ENCODE peak calls at places on chromosome 22, in six cellular contexts. One of them, this sample, is unnamed. For H3K36me3, the result is how much of the 10 kb centered on the place peaks cover.

GRCh38 chr22:37260939-37261338 is 16.9 kb upstream of the RAC2 start:
- DNase-seq in testis: peak
- DNase-seq in tibial nerve: no peak
- DNase-seq in CD8-positive, alpha-beta T cell: peak
- DNase-seq in heart right ventricle: peak
- DNase-seq in Peyer's patch: peak
- DNase-seq in this sample: peak

GRCh38 chr22:28973352-28973751 is 88.3 kb downstream of the C22orf31 start:
- DNase-seq in testis: no peak
- DNase-seq in tibial nerve: no peak
- DNase-seq in CD8-positive, alpha-beta T cell: no peak
- DNase-seq in heart right ventricle: no peak
- DNase-seq in Peyer's patch: no peak
- DNase-seq in this sample: no peak

GRCh38 chr22:31346733-31347250 is 646 bp upstream of the PATZ1 start:
- DNase-seq in testis: peak
- DNase-seq in tibial nerve: peak
- DNase-seq in CD8-positive, alpha-beta T cell: no peak
- DNase-seq in heart right ventricle: peak
- DNase-seq in Peyer's patch: peak
- DNase-seq in this sample: peak

GRCh38 chr22:31040542-31041398 is 40.3 kb upstream of the SMTN start:
- DNase-seq in testis: no peak
- DNase-seq in tibial nerve: no peak
- DNase-seq in CD8-positive, alpha-beta T cell: no peak
- DNase-seq in heart right ventricle: no peak
- DNase-seq in Peyer's patch: no peak
- DNase-seq in this sample: no peak

GRCh38 chr22:35400335-35400680 is 368 bp downstream of the MCM5 start:
- DNase-seq in testis: no peak
- DNase-seq in tibial nerve: no peak
- DNase-seq in CD8-positive, alpha-beta T cell: peak
- DNase-seq in heart right ventricle: no peak
- DNase-seq in Peyer's patch: peak
- DNase-seq in this sample: no peak

GRCh38 chr22:29202231-29203192 is 3.2 kb upstream of the EMID1 start:
- DNase-seq in testis: no peak
- DNase-seq in tibial nerve: peak
- DNase-seq in CD8-positive, alpha-beta T cell: peak
- DNase-seq in heart right ventricle: peak
- DNase-seq in Peyer's patch: peak
- DNase-seq in this sample: peak

GRCh38 chr22:22534604-22535415 is 14.7 kb upstream of the ZNF280A start:
- DNase-seq in testis: no peak
- DNase-seq in tibial nerve: no peak
- DNase-seq in CD8-positive, alpha-beta T cell: no peak
- DNase-seq in heart right ventricle: no peak
- DNase-seq in Peyer's patch: no peak
- DNase-seq in this sample: no peak

GRCh38 chr22:24205438-24206189 is 24.3 kb downstream of the SUSD2 start:
- DNase-seq in testis: no peak
- DNase-seq in tibial nerve: no peak
- DNase-seq in CD8-positive, alpha-beta T cell: no peak
- DNase-seq in heart right ventricle: no peak
- DNase-seq in Peyer's patch: no peak
- DNase-seq in this sample: no peak

GRCh38 chr22:41021655-41022454 is 70.5 kb upstream of the EP300 start:
- DNase-seq in testis: peak
- DNase-seq in tibial nerve: peak
- DNase-seq in CD8-positive, alpha-beta T cell: peak
- DNase-seq in heart right ventricle: peak
- DNase-seq in Peyer's patch: peak
- DNase-seq in this sample: peak

GRCh38 chr22:32880906-32881596 is 79.5 kb downstream of the TIMP3 start:
- DNase-seq in testis: peak
- DNase-seq in tibial nerve: no peak
- DNase-seq in CD8-positive, alpha-beta T cell: no peak
- DNase-seq in heart right ventricle: peak
- DNase-seq in Peyer's patch: no peak
- DNase-seq in this sample: peak

GRCh38 chr22:29830585-29830984 is 7.5 kb downstream of the ASCC2 start:
- DNase-seq in testis: no peak
- DNase-seq in tibial nerve: no peak
- DNase-seq in CD8-positive, alpha-beta T cell: no peak
- DNase-seq in heart right ventricle: peak
- DNase-seq in Peyer's patch: no peak
- DNase-seq in this sample: peak

GRCh38 chr22:39392341-39392948 is 7.1 kb upstream of the TAB1 start:
- DNase-seq in testis: no peak
- DNase-seq in tibial nerve: no peak
- DNase-seq in CD8-positive, alpha-beta T cell: no peak
- DNase-seq in heart right ventricle: no peak
- DNase-seq in Peyer's patch: no peak
- DNase-seq in this sample: no peak

GRCh38 chr22:50444663-50445062 is 30.2 kb downstream of the SBF1 start:
- DNase-seq in testis: peak
- DNase-seq in tibial nerve: no peak
- DNase-seq in CD8-positive, alpha-beta T cell: no peak
- DNase-seq in heart right ventricle: no peak
- DNase-seq in Peyer's patch: no peak
- DNase-seq in this sample: no peak

GRCh38 chr22:32411388-32411787 is 659 bp downstream of the RTCB start:
- DNase-seq in testis: no peak
- DNase-seq in tibial nerve: no peak
- DNase-seq in CD8-positive, alpha-beta T cell: peak
- DNase-seq in heart right ventricle: no peak
- DNase-seq in Peyer's patch: no peak
- DNase-seq in this sample: no peak

GRCh38 chr22:33529424-33530113 is 390.7 kb downstream of the LARGE1 start:
- DNase-seq in testis: no peak
- DNase-seq in tibial nerve: no peak
- DNase-seq in CD8-positive, alpha-beta T cell: no peak
- DNase-seq in heart right ventricle: peak
- DNase-seq in Peyer's patch: no peak
- DNase-seq in this sample: no peak

GRCh38 chr22:41524283-41524682 is 20.0 kb downstream of the POLR3H start:
- DNase-seq in testis: peak
- DNase-seq in tibial nerve: peak
- DNase-seq in CD8-positive, alpha-beta T cell: no peak
- DNase-seq in heart right ventricle: peak
- DNase-seq in Peyer's patch: peak
- DNase-seq in this sample: peak

GRCh38 chr22:34604312-34604711 is 461.6 kb upstream of the ISX start:
- DNase-seq in testis: no peak
- DNase-seq in tibial nerve: no peak
- DNase-seq in CD8-positive, alpha-beta T cell: no peak
- DNase-seq in heart right ventricle: no peak
- DNase-seq in Peyer's patch: no peak
- DNase-seq in this sample: no peak

GRCh38 chr22:26245001-26245400 is 75.7 kb downstream of the SEZ6L start:
- DNase-seq in testis: no peak
- DNase-seq in tibial nerve: no peak
- DNase-seq in CD8-positive, alpha-beta T cell: no peak
- DNase-seq in heart right ventricle: no peak
- DNase-seq in Peyer's patch: no peak
- DNase-seq in this sample: no peak

GRCh38 chr22:24140357-24140756 is 40.9 kb upstream of the SUSD2 start:
- DNase-seq in testis: no peak
- DNase-seq in tibial nerve: no peak
- DNase-seq in CD8-positive, alpha-beta T cell: no peak
- DNase-seq in heart right ventricle: no peak
- DNase-seq in Peyer's patch: no peak
- DNase-seq in this sample: no peak

GRCh38 chr22:44661070-44661469 is 40.9 kb upstream of the PRR5 start:
- DNase-seq in testis: no peak
- DNase-seq in tibial nerve: no peak
- DNase-seq in CD8-positive, alpha-beta T cell: no peak
- DNase-seq in heart right ventricle: no peak
- DNase-seq in Peyer's patch: no peak
- DNase-seq in this sample: no peak

GRCh38 chr22:39663751-39664150 is 93.2 kb downstream of the CACNA1I start:
- DNase-seq in testis: no peak
- DNase-seq in tibial nerve: no peak
- DNase-seq in CD8-positive, alpha-beta T cell: no peak
- DNase-seq in heart right ventricle: no peak
- DNase-seq in Peyer's patch: no peak
- DNase-seq in this sample: no peak

GRCh38 chr22:30267382-30268302 is 991 bp upstream of the OSM start:
- DNase-seq in testis: no peak
- DNase-seq in tibial nerve: no peak
- DNase-seq in CD8-positive, alpha-beta T cell: peak
- DNase-seq in heart right ventricle: no peak
- DNase-seq in Peyer's patch: peak
- DNase-seq in this sample: no peak

GRCh38 chr22:38700271-38700788 is 413 bp downstream of the JOSD1 start:
- DNase-seq in testis: no peak
- DNase-seq in tibial nerve: peak
- DNase-seq in CD8-positive, alpha-beta T cell: peak
- DNase-seq in heart right ventricle: peak
- DNase-seq in Peyer's patch: no peak
- DNase-seq in this sample: peak

GRCh38 chr22:29343313-29343805 is 27.9 kb upstream of the RASL10A start:
- DNase-seq in testis: no peak
- DNase-seq in tibial nerve: no peak
- DNase-seq in CD8-positive, alpha-beta T cell: no peak
- DNase-seq in heart right ventricle: peak
- DNase-seq in Peyer's patch: no peak
- DNase-seq in this sample: peak

GRCh38 chr22:30247974-30248373 is 1.4 kb upstream of the LIF start:
- DNase-seq in testis: no peak
- DNase-seq in tibial nerve: no peak
- DNase-seq in CD8-positive, alpha-beta T cell: no peak
- DNase-seq in heart right ventricle: no peak
- DNase-seq in Peyer's patch: no peak
- DNase-seq in this sample: no peak

GRCh38 chr22:32518351-32518750 is 43.7 kb downstream of the FBXO7 start:
- DNase-seq in testis: no peak
- DNase-seq in tibial nerve: no peak
- DNase-seq in CD8-positive, alpha-beta T cell: no peak
- DNase-seq in heart right ventricle: no peak
- DNase-seq in Peyer's patch: no peak
- DNase-seq in this sample: no peak

GRCh38 chr22:49979587-49980264 is 19.2 kb downstream of the PIM3 start:
- DNase-seq in testis: no peak
- DNase-seq in tibial nerve: no peak
- DNase-seq in CD8-positive, alpha-beta T cell: no peak
- DNase-seq in heart right ventricle: no peak
- DNase-seq in Peyer's patch: no peak
- DNase-seq in this sample: no peak

GRCh38 chr22:41647771-41648170 is 26.7 kb downstream of the XRCC6 start:
- DNase-seq in testis: no peak
- DNase-seq in tibial nerve: no peak
- DNase-seq in CD8-positive, alpha-beta T cell: no peak
- DNase-seq in heart right ventricle: no peak
- DNase-seq in Peyer's patch: no peak
- DNase-seq in this sample: no peak

GRCh38 chr22:23306438-23306921 is 126.2 kb downstream of the BCR start:
- DNase-seq in testis: peak
- DNase-seq in tibial nerve: no peak
- DNase-seq in CD8-positive, alpha-beta T cell: no peak
- DNase-seq in heart right ventricle: no peak
- DNase-seq in Peyer's patch: peak
- DNase-seq in this sample: no peak

DNA sequence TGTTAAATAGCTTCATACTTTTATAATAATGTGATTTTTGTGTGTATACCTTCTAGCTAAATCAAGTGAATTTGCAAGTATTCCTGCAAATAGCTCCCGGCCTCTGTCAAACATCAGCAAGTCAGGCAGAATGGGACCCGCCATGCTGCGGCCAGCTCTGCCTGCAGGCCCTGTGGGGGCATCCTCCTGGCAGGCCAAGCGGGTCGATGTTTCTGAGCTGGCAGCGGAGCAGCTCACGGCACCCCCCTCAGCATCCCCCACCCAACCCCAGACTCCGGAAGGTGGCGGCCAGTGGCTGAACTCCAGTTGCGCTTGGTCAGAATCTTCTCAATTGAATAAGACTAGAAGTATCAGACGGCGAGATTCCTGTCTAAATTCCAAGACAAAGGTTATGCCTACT is 19.3 kb downstream of the GTSE1 start:
- DNase-seq in testis: no peak
- DNase-seq in tibial nerve: no peak
- DNase-seq in CD8-positive, alpha-beta T cell: no peak
- DNase-seq in heart right ventricle: no peak
- DNase-seq in Peyer's patch: no peak
- DNase-seq in this sample: no peak
- H3K36me3 ChIP-seq in testis: under half
- H3K36me3 ChIP-seq in tibial nerve: under half
- H3K36me3 ChIP-seq in CD8-positive, alpha-beta T cell: under half
- H3K36me3 ChIP-seq in heart right ventricle: under half
- H3K36me3 ChIP-seq in Peyer's patch: under half
- H3K36me3 ChIP-seq in this sample: under half

GRCh38 chr22:27314276-27314807 is 487.2 kb downstream of the MN1 start:
- DNase-seq in testis: no peak
- DNase-seq in tibial nerve: no peak
- DNase-seq in CD8-positive, alpha-beta T cell: no peak
- DNase-seq in heart right ventricle: no peak
- DNase-seq in Peyer's patch: no peak
- DNase-seq in this sample: no peak

GRCh38 chr22:27312567-27313507 is 488.7 kb downstream of the MN1 start:
- DNase-seq in testis: no peak
- DNase-seq in tibial nerve: no peak
- DNase-seq in CD8-positive, alpha-beta T cell: no peak
- DNase-seq in heart right ventricle: no peak
- DNase-seq in Peyer's patch: no peak
- DNase-seq in this sample: no peak

GRCh38 chr22:27309713-27310112 is 491.8 kb downstream of the MN1 start:
- DNase-seq in testis: peak
- DNase-seq in tibial nerve: no peak
- DNase-seq in CD8-positive, alpha-beta T cell: no peak
- DNase-seq in heart right ventricle: no peak
- DNase-seq in Peyer's patch: no peak
- DNase-seq in this sample: no peak

GRCh38 chr22:27310966-27311665 is 490.4 kb downstream of the MN1 start:
- DNase-seq in testis: peak
- DNase-seq in tibial nerve: no peak
- DNase-seq in CD8-positive, alpha-beta T cell: no peak
- DNase-seq in heart right ventricle: no peak
- DNase-seq in Peyer's patch: no peak
- DNase-seq in this sample: no peak

GRCh38 chr22:27311666-27312566 is 489.6 kb downstream of the MN1 start:
- DNase-seq in testis: no peak
- DNase-seq in tibial nerve: no peak
- DNase-seq in CD8-positive, alpha-beta T cell: no peak
- DNase-seq in heart right ventricle: no peak
- DNase-seq in Peyer's patch: no peak
- DNase-seq in this sample: no peak
- H3K4me3 ChIP-seq in testis: no peak
- H3K4me3 ChIP-seq in tibial nerve: no peak
- H3K4me3 ChIP-seq in CD8-positive, alpha-beta T cell: no peak
- H3K4me3 ChIP-seq in heart right ventricle: no peak
- H3K4me3 ChIP-seq in Peyer's patch: no peak
- H3K4me3 ChIP-seq in this sample: no peak

GRCh38 chr22:46933040-46933439 is 170.6 kb downstream of the TBC1D22A start:
- DNase-seq in testis: no peak
- DNase-seq in tibial nerve: no peak
- DNase-seq in CD8-positive, alpha-beta T cell: no peak
- DNase-seq in heart right ventricle: no peak
- DNase-seq in Peyer's patch: no peak
- DNase-seq in this sample: no peak
- H3K27ac ChIP-seq in testis: no peak
- H3K27ac ChIP-seq in tibial nerve: no peak
- H3K27ac ChIP-seq in CD8-positive, alpha-beta T cell: no peak
- H3K27ac ChIP-seq in heart right ventricle: no peak
- H3K27ac ChIP-seq in Peyer's patch: no peak
- H3K27ac ChIP-seq in this sample: no peak

GRCh38 chr22:17875631-17876030 is 101.4 kb upstream of the BID start:
- DNase-seq in testis: no peak
- DNase-seq in tibial nerve: no peak
- DNase-seq in CD8-positive, alpha-beta T cell: no peak
- DNase-seq in heart right ventricle: no peak
- DNase-seq in Peyer's patch: no peak
- DNase-seq in this sample: no peak
- H3K36me3 ChIP-seq in testis: under half
- H3K36me3 ChIP-seq in tibial nerve: under half
- H3K36me3 ChIP-seq in CD8-positive, alpha-beta T cell: under half
- H3K36me3 ChIP-seq in heart right ventricle: half or more
- H3K36me3 ChIP-seq in Peyer's patch: half or more
- H3K36me3 ChIP-seq in this sample: half or more

This sample was measured in left ventricle myocardium inferior.